ENCODE peak calls at places on chromosomes 11 and 22, in eight cellular contexts. Q is stimulated activated CD8-positive, alpha-beta memory T cell treated with anti-CD3 and anti-CD28 coated beads, Interleukin-4, amount 100 ng/mL, for 48 hours; E is Right ventricle myocardium superior; P is CD4-positive, alpha-beta T cell; B is osteocyte; L is stimulated activated CD4-positive, alpha-beta T cell treated with anti-CD3 and anti-CD28 coated beads, Interleukin-1b, Interleukin-23, amount 100 ng/mL, for 1 hour; Z is caudate nucleus; R is T-cell. T is an unnamed sample.
A peak's percentile ranks its signal among the peaks of the same experiment; 100 is the strongest.

GRCh38 chr11:87316491-87316890 is 278.8 kb downstream of the TMEM135 start:
- DNase-seq in Q (no peak), E (no peak), P (no peak), B (no peak), L (no peak), Z (no peak), R (no peak), T (no peak)

GRCh38 chr11:100072131-100072530 is 615.0 kb upstream of the ARHGAP42 start:
- DNase-seq in Q (no peak), E (no peak), P (no peak), B (no peak), L (no peak), Z (no peak), R (no peak), T (no peak)

GRCh38 chr11:74139151-74139918 is 31.5 kb downstream of the C2CD3 start:
- DNase-seq in Q (no peak), E (no peak), P (no peak), B (no peak), L (no peak), Z (no peak), R (no peak), T (no peak)

GRCh38 chr22:50170453-50171318 is at the start of gene PANX2:
- DNase-seq in Q (no peak), E (no peak), P (no peak), B (no peak), L (no peak), Z (no peak), R (no peak), T (no peak)

GRCh38 chr11:82675838-82676237 is 57.8 kb downstream of the FAM181B start:
- DNase-seq in Q (no peak), E (no peak), P (no peak), B (no peak), L (no peak), Z (no peak), R (no peak), T (no peak)

GRCh38 chr11:60984149-60984548 is 12.7 kb downstream of the CD6 start:
- DNase-seq in Q (no peak), E (no peak), P (no peak), B (no peak), L (no peak), Z (no peak), R (no peak), T (no peak)

GRCh38 chr11:77724639-77725038 is 87.0 kb upstream of the CLNS1A start:
- DNase-seq in Q (no peak), E (no peak), P (no peak), B (no peak), L (no peak), Z (no peak), R (no peak), T (no peak)

GRCh38 chr11:47533690-47534135 is 19.2 kb downstream of the CELF1 start:
- DNase-seq in Q (no peak), E (no peak), P (no peak), B (no peak), L (no peak), Z (no peak), R (no peak), T (no peak)

GRCh38 chr22:36211237-36211881 is 9.8 kb upstream of the APOL4 start:
- DNase-seq in Q (no peak), E (no peak), P (no peak), B (no peak), L (no peak), Z (no peak), R (no peak), T (no peak)

GRCh38 chr11:129861702-129862107 is 33.7 kb downstream of the NFRKB start:
- DNase-seq in Q (no peak), E (peak; percentile 55), P (no peak), B (no peak), L (no peak), Z (no peak), R (no peak), T (no peak)

GRCh38 chr22:25388866-25389540 is 169.6 kb downstream of the CRYBB2 start:
- DNase-seq in Q (no peak), E (no peak), P (no peak), B (no peak), L (no peak), Z (no peak), R (no peak), T (no peak)

GRCh38 chr11:134407321-134407828 is 4.7 kb downstream of the B3GAT1 start:
- DNase-seq in Q (no peak), E (no peak), P (no peak), B (no peak), L (no peak), Z (peak; percentile 22), R (no peak), T (no peak)

GRCh38 chr11:7480132-7480531 is 5.2 kb upstream of the OLFML1 start:
- DNase-seq in Q (no peak), E (no peak), P (no peak), B (no peak), L (no peak), Z (no peak), R (no peak), T (no peak)

GRCh38 chr11:101003468-101003867 is 126.1 kb downstream of the PGR start:
- DNase-seq in Q (no peak), E (no peak), P (no peak), B (no peak), L (no peak), Z (no peak), R (no peak), T (no peak)

GRCh38 chr22:28025333-28025732 is 106.3 kb upstream of the PITPNB start:
- DNase-seq in Q (peak; percentile 9), E (no peak), P (no peak), B (peak; percentile 53), L (no peak), Z (no peak), R (no peak), T (no peak)

GRCh38 chr22:29478326-29479276 is 1.4 kb upstream of the NEFH start:
- DNase-seq in Q (peak; percentile 43), E (no peak), P (peak; percentile 24), B (no peak), L (no peak), Z (no peak), R (peak; percentile 36), T (no peak)

GRCh38 chr22:46066691-46067090 is 83.6 kb upstream of the PPARA start:
- DNase-seq in Q (no peak), E (peak; percentile 30), P (no peak), B (no peak), L (no peak), Z (no peak), R (no peak), T (no peak)

GRCh38 chr22:30538280-30538679 is 8.3 kb downstream of the SEC14L6 start:
- DNase-seq in Q (no peak), E (no peak), P (no peak), B (no peak), L (no peak), Z (no peak), R (no peak), T (no peak)

GRCh38 chr11:10139656-10140055 is 154.4 kb downstream of the SBF2 start:
- DNase-seq in Q (no peak), E (no peak), P (no peak), B (no peak), L (no peak), Z (no peak), R (no peak), T (no peak)

GRCh38 chr22:46626911-46627805 is 7.0 kb downstream of the GRAMD4 start:
- DNase-seq in Q (no peak), E (no peak), P (no peak), B (no peak), L (no peak), Z (no peak), R (no peak), T (no peak)

GRCh38 chr11:93432247-93432646 is 101.7 kb downstream of the DEUP1 start:
- DNase-seq in Q (no peak), E (no peak), P (no peak), B (no peak), L (no peak), Z (no peak), R (no peak), T (no peak)

GRCh38 chr11:73248526-73249185 is 23.5 kb upstream of the P2RY6 start:
- DNase-seq in Q (no peak), E (no peak), P (no peak), B (no peak), L (no peak), Z (no peak), R (no peak), T (no peak)

GRCh38 chr22:42937164-42937854 is 77.6 kb downstream of the PACSIN2 start:
- DNase-seq in Q (peak; percentile 54), E (no peak), P (no peak), B (no peak), L (no peak), Z (no peak), R (no peak), T (no peak)

GRCh38 chr11:8699903-8700302 is 17.3 kb downstream of the RPL27A start:
- DNase-seq in Q (no peak), E (peak; percentile 64), P (no peak), B (no peak), L (no peak), Z (peak; percentile 55), R (no peak), T (no peak)

GRCh38 chr11:121109916-121110656 is 9.0 kb downstream of the TECTA start:
- DNase-seq in Q (no peak), E (no peak), P (no peak), B (no peak), L (no peak), Z (no peak), R (no peak), T (no peak)

GRCh38 chr11:75706260-75706729 is 11.3 kb upstream of the MOGAT2 start:
- DNase-seq in Q (peak; percentile 78), E (peak; percentile 80), P (peak; percentile 42), B (no peak), L (peak; percentile 28), Z (peak; percentile 39), R (peak; percentile 49), T (peak; percentile 57)

GRCh38 chr11:2375964-2376551 is 1.1 kb upstream of the CD81 start:
- DNase-seq in Q (no peak), E (peak; percentile 22), P (no peak), B (no peak), L (no peak), Z (no peak), R (no peak), T (no peak)

GRCh38 chr11:62933285-62933684 is 12.1 kb upstream of the CHRM1 start:
- DNase-seq in Q (no peak), E (no peak), P (no peak), B (no peak), L (no peak), Z (no peak), R (no peak), T (no peak)

GRCh38 chr11:26947379-26947844 is 46.5 kb upstream of the FIBIN start:
- DNase-seq in Q (no peak), E (peak; percentile 40), P (no peak), B (peak; percentile 87), L (no peak), Z (no peak), R (no peak), T (no peak)

GRCh38 chr11:26278354-26278753 is 53.6 kb upstream of the ANO3 start:
- DNase-seq in Q (no peak), E (no peak), P (no peak), B (no peak), L (no peak), Z (no peak), R (no peak), T (no peak)

GRCh38 chr22:36771376-36772063 is 4.4 kb downstream of the IFT27 start:
- DNase-seq in Q (no peak), E (no peak), P (no peak), B (no peak), L (no peak), Z (no peak), R (no peak), T (no peak)

GRCh38 chr22:46297151-46297819 is 615 bp downstream of the GTSE1 start:
- DNase-seq in Q (peak; percentile 50), E (peak; percentile 57), P (no peak), B (no peak), L (no peak), Z (no peak), R (no peak), T (no peak)

GRCh38 chr11:105132716-105133511 is 6.7 kb downstream of the CARD18 start:
- DNase-seq in Q (no peak), E (no peak), P (no peak), B (no peak), L (no peak), Z (no peak), R (no peak), T (no peak)

T was measured in central memory CD8-positive, alpha-beta T cell.